ENCODE peak calls at places on chromosomes 12 and 14, in nine cellular contexts. One of them, this sample, is unnamed.
A peak's percentile ranks its signal among the peaks of the same experiment; 100 is the strongest.

GRCh38 chr14:102394717-102395378 is 32.1 kb downstream of the TECPR2 start:
- DNase-seq in HCT116: no peak
- DNase-seq in GM23338: peak; percentile 36
- DNase-seq in GM23248: no peak
- DNase-seq in hepatocyte: no peak
- DNase-seq in OCI-LY7: no peak
- DNase-seq in neural progenitor cell: no peak
- DNase-seq in SK-N-SH: no peak
- DNase-seq in MM.1S: no peak
- DNase-seq in this sample: no peak

GRCh38 chr12:30026621-30027234 is 243.0 kb upstream of the TMTC1 start:
- DNase-seq in HCT116: no peak
- DNase-seq in GM23338: no peak
- DNase-seq in GM23248: peak; percentile 52
- DNase-seq in hepatocyte: no peak
- DNase-seq in OCI-LY7: no peak
- DNase-seq in neural progenitor cell: no peak
- DNase-seq in SK-N-SH: no peak
- DNase-seq in MM.1S: no peak
- DNase-seq in this sample: peak; percentile 80

GRCh38 chr12:123571343-123571813 is 13.0 kb upstream of the TMED2 start:
- DNase-seq in HCT116: peak; percentile 33
- DNase-seq in GM23338: peak; percentile 77
- DNase-seq in GM23248: peak; percentile 89
- DNase-seq in hepatocyte: peak; percentile 64
- DNase-seq in OCI-LY7: no peak
- DNase-seq in neural progenitor cell: peak; percentile 34
- DNase-seq in SK-N-SH: peak; percentile 49
- DNase-seq in MM.1S: no peak
- DNase-seq in this sample: peak; percentile 35

GRCh38 chr12:18799561-18799960 is 61.6 kb downstream of the CAPZA3 start:
- DNase-seq in HCT116: no peak
- DNase-seq in GM23338: no peak
- DNase-seq in GM23248: peak; percentile 51
- DNase-seq in hepatocyte: no peak
- DNase-seq in OCI-LY7: no peak
- DNase-seq in neural progenitor cell: no peak
- DNase-seq in SK-N-SH: no peak
- DNase-seq in MM.1S: no peak
- DNase-seq in this sample: peak; percentile 11

GRCh38 chr12:123150273-123150803 is 552 bp downstream of the PITPNM2 start:
- DNase-seq in HCT116: no peak
- DNase-seq in GM23338: peak; percentile 55
- DNase-seq in GM23248: no peak
- DNase-seq in hepatocyte: no peak
- DNase-seq in OCI-LY7: no peak
- DNase-seq in neural progenitor cell: peak; percentile 16
- DNase-seq in SK-N-SH: peak; percentile 88
- DNase-seq in MM.1S: no peak
- DNase-seq in this sample: peak; percentile 20

GRCh38 chr14:78921856-78922255 is 751.7 kb downstream of the NRXN3 start:
- DNase-seq in HCT116: no peak
- DNase-seq in GM23338: no peak
- DNase-seq in GM23248: peak; percentile 16
- DNase-seq in hepatocyte: no peak
- DNase-seq in OCI-LY7: no peak
- DNase-seq in neural progenitor cell: no peak
- DNase-seq in SK-N-SH: no peak
- DNase-seq in MM.1S: no peak
- DNase-seq in this sample: peak; percentile 28

GRCh38 chr12:80472912-80473500 is 29.0 kb downstream of the PTPRQ start:
- DNase-seq in HCT116: peak; percentile 53
- DNase-seq in GM23338: peak; percentile 68
- DNase-seq in GM23248: peak; percentile 69
- DNase-seq in hepatocyte: peak; percentile 63
- DNase-seq in OCI-LY7: peak; percentile 69
- DNase-seq in neural progenitor cell: peak; percentile 61
- DNase-seq in SK-N-SH: peak; percentile 20
- DNase-seq in MM.1S: peak; percentile 66
- DNase-seq in this sample: peak; percentile 67

GRCh38 chr12:86712425-86712843 is 456.2 kb upstream of the MGAT4C start:
- DNase-seq in HCT116: peak; percentile 95
- DNase-seq in GM23338: no peak
- DNase-seq in GM23248: peak; percentile 97
- DNase-seq in hepatocyte: peak; percentile 72
- DNase-seq in OCI-LY7: no peak
- DNase-seq in neural progenitor cell: no peak
- DNase-seq in SK-N-SH: no peak
- DNase-seq in MM.1S: no peak
- DNase-seq in this sample: peak; percentile 98

GRCh38 chr12:52655251-52655650 is 3.2 kb upstream of the KRT2 start:
- DNase-seq in HCT116: no peak
- DNase-seq in GM23338: no peak
- DNase-seq in GM23248: no peak
- DNase-seq in hepatocyte: no peak
- DNase-seq in OCI-LY7: no peak
- DNase-seq in neural progenitor cell: no peak
- DNase-seq in SK-N-SH: no peak
- DNase-seq in MM.1S: no peak
- DNase-seq in this sample: peak; percentile 47

GRCh38 chr14:93328546-93328945 is 4.3 kb downstream of the BTBD7 start:
- DNase-seq in HCT116: no peak
- DNase-seq in GM23338: no peak
- DNase-seq in GM23248: no peak
- DNase-seq in hepatocyte: no peak
- DNase-seq in OCI-LY7: no peak
- DNase-seq in neural progenitor cell: no peak
- DNase-seq in SK-N-SH: no peak
- DNase-seq in MM.1S: no peak
- DNase-seq in this sample: no peak

GRCh38 chr12:57240926-57241555 is 9.9 kb downstream of the STAC3 start:
- DNase-seq in HCT116: no peak
- DNase-seq in GM23338: peak; percentile 81
- DNase-seq in GM23248: peak; percentile 71
- DNase-seq in hepatocyte: no peak
- DNase-seq in OCI-LY7: peak; percentile 64
- DNase-seq in neural progenitor cell: peak; percentile 72
- DNase-seq in SK-N-SH: peak; percentile 63
- DNase-seq in MM.1S: no peak
- DNase-seq in this sample: peak; percentile 27

GRCh38 chr14:100022772-100023451 is 42.3 kb upstream of the EVL start:
- DNase-seq in HCT116: no peak
- DNase-seq in GM23338: no peak
- DNase-seq in GM23248: peak; percentile 94
- DNase-seq in hepatocyte: peak; percentile 55
- DNase-seq in OCI-LY7: no peak
- DNase-seq in neural progenitor cell: no peak
- DNase-seq in SK-N-SH: no peak
- DNase-seq in MM.1S: no peak
- DNase-seq in this sample: no peak

GRCh38 chr14:38209572-38210159 is 2.0 kb downstream of the SSTR1 start:
- DNase-seq in HCT116: no peak
- DNase-seq in GM23338: peak; percentile 33
- DNase-seq in GM23248: peak; percentile 70
- DNase-seq in hepatocyte: no peak
- DNase-seq in OCI-LY7: no peak
- DNase-seq in neural progenitor cell: no peak
- DNase-seq in SK-N-SH: no peak
- DNase-seq in MM.1S: no peak
- DNase-seq in this sample: no peak

DNA sequence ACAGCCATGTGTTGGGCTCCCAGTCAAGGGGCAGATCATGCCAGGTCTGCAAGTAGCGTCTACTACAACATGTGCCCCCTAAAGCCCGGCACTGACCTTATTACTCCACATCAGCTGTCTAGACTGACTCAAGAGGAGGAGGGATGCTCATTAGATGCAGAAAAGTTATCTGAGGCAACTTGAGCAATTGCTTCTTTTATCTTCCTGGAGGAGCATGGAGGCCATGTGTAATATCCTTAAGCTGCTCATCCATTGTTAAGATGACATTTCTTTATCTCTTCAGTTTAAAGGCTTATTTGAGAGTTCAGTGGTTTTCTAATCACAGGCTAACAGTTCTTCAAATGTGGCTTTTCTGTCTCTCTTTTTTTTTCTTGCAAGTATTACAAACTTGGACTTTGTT is 404.6 kb upstream of the FLRT2 start:
- DNase-seq in HCT116: no peak
- DNase-seq in GM23338: no peak
- DNase-seq in GM23248: no peak
- DNase-seq in hepatocyte: no peak
- DNase-seq in OCI-LY7: no peak
- DNase-seq in neural progenitor cell: no peak
- DNase-seq in SK-N-SH: no peak
- DNase-seq in MM.1S: no peak
- DNase-seq in this sample: no peak
- H3K4me3 ChIP-seq in HCT116: no peak overlapping the region
- H3K4me3 ChIP-seq in GM23338: no peak overlapping the region
- H3K4me3 ChIP-seq in GM23248: no peak overlapping the region
- H3K4me3 ChIP-seq in hepatocyte: no peak overlapping the region
- H3K4me3 ChIP-seq in OCI-LY7: no peak overlapping the region
- H3K4me3 ChIP-seq in neural progenitor cell: no peak overlapping the region
- H3K4me3 ChIP-seq in SK-N-SH: no peak overlapping the region
- H3K4me3 ChIP-seq in MM.1S: no peak overlapping the region
- H3K4me3 ChIP-seq in this sample: no peak overlapping the region

DNA sequence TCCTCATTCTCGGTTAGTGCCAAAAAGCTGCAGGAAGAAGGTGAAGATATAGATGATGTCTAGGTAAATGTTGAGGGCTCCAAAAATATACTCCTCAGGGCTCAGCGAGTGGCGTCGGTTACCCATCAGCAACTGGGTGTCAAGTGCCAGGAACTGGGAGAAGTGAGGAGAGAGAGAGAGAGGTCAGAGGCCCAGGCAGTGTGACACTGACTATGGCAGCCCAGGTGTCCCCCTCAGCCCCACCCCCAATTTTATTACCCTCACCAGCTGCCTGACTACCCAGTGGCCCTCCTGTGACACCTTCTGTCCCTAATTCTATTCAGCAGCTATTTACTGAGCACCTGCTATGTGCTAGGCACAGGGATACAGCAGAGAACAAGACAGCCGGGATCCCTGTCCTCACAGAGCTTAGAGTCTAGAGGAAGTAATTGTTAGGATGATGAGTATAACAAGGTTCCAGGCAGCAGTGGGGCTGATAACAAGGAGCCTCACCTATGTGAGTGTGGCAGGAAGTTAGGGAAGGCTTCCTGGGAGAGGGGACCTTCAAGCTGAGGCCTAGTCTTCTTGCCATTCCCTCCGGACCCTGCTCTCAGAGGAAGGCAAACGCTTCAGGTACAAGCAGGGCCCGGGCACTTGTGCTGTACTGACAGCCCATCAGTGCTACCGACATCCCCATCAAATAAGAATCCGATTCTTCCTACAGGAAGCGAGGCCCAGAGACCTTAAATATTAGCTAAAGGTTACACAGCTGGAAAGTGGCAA is 27.8 kb upstream of the BCDIN3D start:
- DNase-seq in HCT116: no peak
- DNase-seq in GM23338: no peak
- DNase-seq in GM23248: no peak
- DNase-seq in hepatocyte: no peak
- DNase-seq in OCI-LY7: no peak
- DNase-seq in neural progenitor cell: no peak
- DNase-seq in SK-N-SH: no peak
- DNase-seq in MM.1S: no peak
- DNase-seq in this sample: no peak
- TF ChIP-seq EZH2phosphoT487 in HCT116: no peak
- TF ChIP-seq EZH2phosphoT487 in GM23338: no peak
- TF ChIP-seq EZH2phosphoT487 in GM23248: no peak
- TF ChIP-seq EZH2phosphoT487 in hepatocyte: no peak
- TF ChIP-seq EZH2phosphoT487 in OCI-LY7: no peak
- TF ChIP-seq EZH2phosphoT487 in neural progenitor cell: no peak
- TF ChIP-seq EZH2phosphoT487 in SK-N-SH: no peak
- TF ChIP-seq EZH2phosphoT487 in MM.1S: no peak
- TF ChIP-seq EZH2phosphoT487 in this sample: no peak

GRCh38 chr14:55121628-55122440 is 7.2 kb upstream of the LGALS3 start:
- DNase-seq in HCT116: no peak
- DNase-seq in GM23338: no peak
- DNase-seq in GM23248: no peak
- DNase-seq in hepatocyte: peak; percentile 37
- DNase-seq in OCI-LY7: no peak
- DNase-seq in neural progenitor cell: no peak
- DNase-seq in SK-N-SH: no peak
- DNase-seq in MM.1S: no peak
- DNase-seq in this sample: peak; percentile 42

GRCh38 chr14:55123101-55123500 is 6.0 kb upstream of the LGALS3 start:
- DNase-seq in HCT116: no peak
- DNase-seq in GM23338: no peak
- DNase-seq in GM23248: peak; percentile 94
- DNase-seq in hepatocyte: peak; percentile 82
- DNase-seq in OCI-LY7: no peak
- DNase-seq in neural progenitor cell: no peak
- DNase-seq in SK-N-SH: peak; percentile 40
- DNase-seq in MM.1S: no peak
- DNase-seq in this sample: peak; percentile 76

GRCh38 chr14:55122441-55122986 is 6.5 kb upstream of the LGALS3 start:
- DNase-seq in HCT116: no peak
- DNase-seq in GM23338: no peak
- DNase-seq in GM23248: no peak
- DNase-seq in hepatocyte: peak; percentile 81
- DNase-seq in OCI-LY7: no peak
- DNase-seq in neural progenitor cell: no peak
- DNase-seq in SK-N-SH: peak; percentile 77
- DNase-seq in MM.1S: no peak
- DNase-seq in this sample: peak; percentile 93

GRCh38 chr14:55120466-55121144 is 8.4 kb upstream of the LGALS3 start:
- DNase-seq in HCT116: no peak
- DNase-seq in GM23338: no peak
- DNase-seq in GM23248: no peak
- DNase-seq in hepatocyte: no peak
- DNase-seq in OCI-LY7: no peak
- DNase-seq in neural progenitor cell: no peak
- DNase-seq in SK-N-SH: no peak
- DNase-seq in MM.1S: no peak
- DNase-seq in this sample: no peak

GRCh38 chr14:55121146-55121545 is 7.9 kb upstream of the LGALS3 start:
- DNase-seq in HCT116: no peak
- DNase-seq in GM23338: no peak
- DNase-seq in GM23248: no peak
- DNase-seq in hepatocyte: no peak
- DNase-seq in OCI-LY7: no peak
- DNase-seq in neural progenitor cell: no peak
- DNase-seq in SK-N-SH: no peak
- DNase-seq in MM.1S: no peak
- DNase-seq in this sample: no peak
- H3K27ac ChIP-seq in HCT116: no peak overlapping the region
- H3K27ac ChIP-seq in GM23338: no peak overlapping the region
- H3K27ac ChIP-seq in GM23248: no peak overlapping the region
- H3K27ac ChIP-seq in hepatocyte: peak overlapping the region; percentile 91
- H3K27ac ChIP-seq in OCI-LY7: no peak overlapping the region
- H3K27ac ChIP-seq in neural progenitor cell: no peak overlapping the region
- H3K27ac ChIP-seq in SK-N-SH: no peak overlapping the region
- H3K27ac ChIP-seq in MM.1S: no peak overlapping the region
- H3K27ac ChIP-seq in this sample: no peak overlapping the region

DNA sequence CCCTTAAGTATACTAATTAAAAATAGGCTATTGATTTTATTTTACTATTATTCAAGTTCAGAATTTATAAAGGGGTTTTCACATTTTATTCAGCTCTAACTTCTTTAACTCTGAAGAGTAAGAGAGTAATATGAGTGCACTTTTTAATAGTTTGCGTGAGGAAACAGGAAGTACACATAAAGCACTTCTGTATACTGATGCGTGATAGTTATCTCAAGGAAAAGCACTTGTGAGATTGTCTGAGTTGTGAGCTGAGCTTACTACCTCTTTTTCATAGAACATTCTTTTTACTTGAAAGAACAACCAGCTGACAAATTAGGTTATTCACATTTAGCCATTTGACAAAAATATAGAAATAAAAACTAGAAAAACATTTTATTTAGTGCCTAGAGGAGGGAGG is 1.9 kb downstream of the RAD51AP1 start:
- DNase-seq in HCT116: no peak
- DNase-seq in GM23338: no peak
- DNase-seq in GM23248: no peak
- DNase-seq in hepatocyte: no peak
- DNase-seq in OCI-LY7: peak; percentile 32
- DNase-seq in neural progenitor cell: no peak
- DNase-seq in SK-N-SH: no peak
- DNase-seq in MM.1S: no peak
- DNase-seq in this sample: no peak
- H3K4me3 ChIP-seq in HCT116: no peak overlapping the region
- H3K4me3 ChIP-seq in GM23338: no peak overlapping the region
- H3K4me3 ChIP-seq in GM23248: no peak overlapping the region
- H3K4me3 ChIP-seq in hepatocyte: no peak overlapping the region
- H3K4me3 ChIP-seq in OCI-LY7: peak overlapping the region; percentile 93
- H3K4me3 ChIP-seq in neural progenitor cell: peak overlapping the region; percentile 79
- H3K4me3 ChIP-seq in SK-N-SH: no peak overlapping the region
- H3K4me3 ChIP-seq in MM.1S: no peak overlapping the region
- H3K4me3 ChIP-seq in this sample: peak overlapping the region; percentile 84